ENCODE peak calls at places on chromosome 1, in ten cellular contexts. A, C, V, J, O, Y, N, Q, X and M are unnamed samples.

GRCh38 chr1:69221492-69221990 is 346.2 kb upstream of the LRRC7 start:
- DNase-seq in A (no peak), C (no peak), V (no peak), J (no peak), O (no peak), Y (no peak), N (no peak), Q (no peak), X (no peak), M (no peak)

GRCh38 chr1:191851799-191852595 is 306.3 kb upstream of the RGS18 start:
- DNase-seq in A (no peak), C (no peak), V (no peak), J (no peak), O (no peak), Y (no peak), N (no peak), Q (no peak), X (no peak), M (no peak)

GRCh38 chr1:204065174-204065985 is 7.5 kb upstream of the SOX13 start:
- DNase-seq in A (no peak), C (no peak), V (no peak), J (no peak), O (no peak), Y (no peak), N (no peak), Q (peak), X (no peak), M (no peak)

GRCh38 chr1:162070094-162070748 is 730 bp downstream of the NOS1AP start:
- DNase-seq in A (no peak), C (peak), V (no peak), J (no peak), O (no peak), Y (no peak), N (no peak), Q (no peak), X (no peak), M (no peak)

GRCh38 chr1:6991271-6991670 is 206.0 kb downstream of the CAMTA1 start:
- DNase-seq in A (no peak), C (no peak), V (no peak), J (no peak), O (no peak), Y (no peak), N (no peak), Q (no peak), X (peak), M (no peak)

GRCh38 chr1:225517697-225518096 is 89.9 kb upstream of the LBR start:
- DNase-seq in A (no peak), C (no peak), V (no peak), J (no peak), O (no peak), Y (no peak), N (no peak), Q (no peak), X (no peak), M (no peak)

GRCh38 chr1:210700083-210700482 is 371.4 kb downstream of the HHAT start:
- DNase-seq in A (no peak), C (no peak), V (no peak), J (no peak), O (no peak), Y (no peak), N (no peak), Q (no peak), X (no peak), M (no peak)

GRCh38 chr1:193434319-193434718 is 247.9 kb upstream of the B3GALT2 start:
- DNase-seq in A (no peak), C (no peak), V (no peak), J (no peak), O (no peak), Y (no peak), N (no peak), Q (no peak), X (no peak), M (no peak)

GRCh38 chr1:204304067-204304466 is 55.7 kb downstream of the PLEKHA6 start:
- DNase-seq in A (no peak), C (no peak), V (no peak), J (no peak), O (no peak), Y (no peak), N (no peak), Q (no peak), X (no peak), M (no peak)

GRCh38 chr1:46687095-46687659 is 15.5 kb downstream of the TEX38 start:
- DNase-seq in A (no peak), C (no peak), V (peak), J (no peak), O (peak), Y (no peak), N (no peak), Q (peak), X (peak), M (peak)

GRCh38 chr1:229452956-229453801 is 19.3 kb upstream of the ACTA1 start:
- DNase-seq in A (no peak), C (no peak), V (peak), J (no peak), O (no peak), Y (no peak), N (no peak), Q (no peak), X (no peak), M (no peak)

GRCh38 chr1:116334868-116335649 is 38.0 kb upstream of the ATP1A1 start:
- DNase-seq in A (no peak), C (no peak), V (no peak), J (no peak), O (no peak), Y (no peak), N (no peak), Q (no peak), X (no peak), M (no peak)

GRCh38 chr1:114314576-114314975 is 160.9 kb upstream of the SYT6 start:
- DNase-seq in A (no peak), C (no peak), V (no peak), J (no peak), O (no peak), Y (no peak), N (no peak), Q (no peak), X (no peak), M (no peak)

GRCh38 chr1:46508760-46509159 is 19.1 kb downstream of the DMBX1 start:
- DNase-seq in A (no peak), C (no peak), V (no peak), J (no peak), O (no peak), Y (no peak), N (no peak), Q (no peak), X (no peak), M (no peak)

GRCh38 chr1:90835661-90836344 is 118.7 kb upstream of the BARHL2 start:
- DNase-seq in A (no peak), C (no peak), V (no peak), J (no peak), O (no peak), Y (no peak), N (no peak), Q (no peak), X (no peak), M (no peak)

GRCh38 chr1:215648957-215649356 is 81.9 kb downstream of the KCTD3 start:
- DNase-seq in A (no peak), C (no peak), V (no peak), J (no peak), O (no peak), Y (no peak), N (no peak), Q (no peak), X (no peak), M (no peak)

GRCh38 chr1:10459185-10459584 is 9.4 kb downstream of the CORT start:
- DNase-seq in A (no peak), C (no peak), V (no peak), J (no peak), O (no peak), Y (no peak), N (no peak), Q (no peak), X (peak), M (no peak)